ENCODE peak calls at places on chromosome 22, in five cellular contexts. One of them, this sample, is unnamed.

GRCh38 chr22:17057959-17058814 is 26.6 kb upstream of the IL17RA start:
- DNase-seq in dorsolateral prefrontal cortex: peak; percentile 66
- DNase-seq in left ventricle myocardium inferior: no peak
- DNase-seq in hepatocyte: peak; percentile 85
- DNase-seq in upper lobe of right lung: peak; percentile 69
- DNase-seq in this sample: no peak

GRCh38 chr22:19149047-19149883 is 827 bp downstream of the GSC2 start:
- DNase-seq in dorsolateral prefrontal cortex: no peak
- DNase-seq in left ventricle myocardium inferior: no peak
- DNase-seq in hepatocyte: no peak
- DNase-seq in upper lobe of right lung: peak; percentile 61
- DNase-seq in this sample: no peak

GRCh38 chr22:37089451-37089850 is 20.1 kb downstream of the TMPRSS6 start:
- DNase-seq in dorsolateral prefrontal cortex: no peak
- DNase-seq in left ventricle myocardium inferior: no peak
- DNase-seq in hepatocyte: no peak
- DNase-seq in upper lobe of right lung: no peak
- DNase-seq in this sample: no peak

GRCh38 chr22:27984001-27984695 is 65.1 kb upstream of the PITPNB start:
- DNase-seq in dorsolateral prefrontal cortex: no peak
- DNase-seq in left ventricle myocardium inferior: no peak
- DNase-seq in hepatocyte: no peak
- DNase-seq in upper lobe of right lung: no peak
- DNase-seq in this sample: no peak

GRCh38 chr22:25061605-25062377 is 109.3 kb downstream of the KIAA1671 start:
- DNase-seq in dorsolateral prefrontal cortex: no peak
- DNase-seq in left ventricle myocardium inferior: no peak
- DNase-seq in hepatocyte: no peak
- DNase-seq in upper lobe of right lung: no peak
- DNase-seq in this sample: no peak

GRCh38 chr22:41870786-41871185 is 37.9 kb downstream of the SREBF2 start:
- DNase-seq in dorsolateral prefrontal cortex: no peak
- DNase-seq in left ventricle myocardium inferior: no peak
- DNase-seq in hepatocyte: no peak
- DNase-seq in upper lobe of right lung: no peak
- DNase-seq in this sample: no peak

GRCh38 chr22:33076368-33076767 is 18.2 kb upstream of the SYN3 start:
- DNase-seq in dorsolateral prefrontal cortex: no peak
- DNase-seq in left ventricle myocardium inferior: no peak
- DNase-seq in hepatocyte: peak; percentile 48
- DNase-seq in upper lobe of right lung: no peak
- DNase-seq in this sample: no peak

GRCh38 chr22:24146190-24146616 is 35.1 kb upstream of the SUSD2 start:
- DNase-seq in dorsolateral prefrontal cortex: no peak
- DNase-seq in left ventricle myocardium inferior: no peak
- DNase-seq in hepatocyte: peak; percentile 82
- DNase-seq in upper lobe of right lung: peak; percentile 92
- DNase-seq in this sample: no peak

GRCh38 chr22:28802595-28803087 is 2.3 kb upstream of the XBP1 start:
- DNase-seq in dorsolateral prefrontal cortex: no peak
- DNase-seq in left ventricle myocardium inferior: no peak
- DNase-seq in hepatocyte: no peak
- DNase-seq in upper lobe of right lung: no peak
- DNase-seq in this sample: no peak

GRCh38 chr22:27845603-27846100 is 44.1 kb upstream of the MN1 start:
- DNase-seq in dorsolateral prefrontal cortex: no peak
- DNase-seq in left ventricle myocardium inferior: no peak
- DNase-seq in hepatocyte: no peak
- DNase-seq in upper lobe of right lung: no peak
- DNase-seq in this sample: peak; percentile 13

GRCh38 chr22:47337161-47337621 is 574.7 kb downstream of the TBC1D22A start:
- DNase-seq in dorsolateral prefrontal cortex: no peak
- DNase-seq in left ventricle myocardium inferior: no peak
- DNase-seq in hepatocyte: no peak
- DNase-seq in upper lobe of right lung: no peak
- DNase-seq in this sample: no peak

GRCh38 chr22:19679476-19680099 is 34.7 kb upstream of the SEPTIN5 start:
- DNase-seq in dorsolateral prefrontal cortex: no peak
- DNase-seq in left ventricle myocardium inferior: peak; percentile 46
- DNase-seq in hepatocyte: no peak
- DNase-seq in upper lobe of right lung: peak; percentile 82
- DNase-seq in this sample: no peak

GRCh38 chr22:22614065-22614464 is 30.3 kb upstream of the GGTLC2 start:
- DNase-seq in dorsolateral prefrontal cortex: no peak
- DNase-seq in left ventricle myocardium inferior: no peak
- DNase-seq in hepatocyte: no peak
- DNase-seq in upper lobe of right lung: no peak
- DNase-seq in this sample: no peak

GRCh38 chr22:24875862-24876506 is 70.0 kb downstream of the SGSM1 start:
- DNase-seq in dorsolateral prefrontal cortex: no peak
- DNase-seq in left ventricle myocardium inferior: no peak
- DNase-seq in hepatocyte: peak; percentile 63
- DNase-seq in upper lobe of right lung: no peak
- DNase-seq in this sample: no peak

GRCh38 chr22:27302501-27302900 is 499.1 kb downstream of the MN1 start:
- DNase-seq in dorsolateral prefrontal cortex: no peak
- DNase-seq in left ventricle myocardium inferior: no peak
- DNase-seq in hepatocyte: no peak
- DNase-seq in upper lobe of right lung: no peak
- DNase-seq in this sample: no peak

GRCh38 chr22:41910599-41911291 is 4.1 kb downstream of the SHISA8 start:
- DNase-seq in dorsolateral prefrontal cortex: peak; percentile 77
- DNase-seq in left ventricle myocardium inferior: peak; percentile 56
- DNase-seq in hepatocyte: peak; percentile 38
- DNase-seq in upper lobe of right lung: no peak
- DNase-seq in this sample: no peak

GRCh38 chr22:46052331-46052771 is 75.4 kb upstream of the WNT7B start:
- DNase-seq in dorsolateral prefrontal cortex: no peak
- DNase-seq in left ventricle myocardium inferior: peak; percentile 23
- DNase-seq in hepatocyte: no peak
- DNase-seq in upper lobe of right lung: peak; percentile 63
- DNase-seq in this sample: peak; percentile 65

GRCh38 chr22:19058713-19059451 is 63.3 kb downstream of the DGCR2 start:
- DNase-seq in dorsolateral prefrontal cortex: no peak
- DNase-seq in left ventricle myocardium inferior: no peak
- DNase-seq in hepatocyte: no peak
- DNase-seq in upper lobe of right lung: peak; percentile 48
- DNase-seq in this sample: no peak

GRCh38 chr22:23399367-23400285 is 180.5 kb downstream of the IGLL1 start:
- DNase-seq in dorsolateral prefrontal cortex: no peak
- DNase-seq in left ventricle myocardium inferior: no peak
- DNase-seq in hepatocyte: no peak
- DNase-seq in upper lobe of right lung: peak; percentile 64
- DNase-seq in this sample: no peak

GRCh38 chr22:17743661-17744411 is 30.4 kb downstream of the BID start:
- DNase-seq in dorsolateral prefrontal cortex: no peak
- DNase-seq in left ventricle myocardium inferior: no peak
- DNase-seq in hepatocyte: no peak
- DNase-seq in upper lobe of right lung: no peak
- DNase-seq in this sample: no peak

GRCh38 chr22:45887202-45888131 is 89.5 kb downstream of the WNT7B start:
- DNase-seq in dorsolateral prefrontal cortex: no peak
- DNase-seq in left ventricle myocardium inferior: peak; percentile 7
- DNase-seq in hepatocyte: no peak
- DNase-seq in upper lobe of right lung: peak; percentile 83
- DNase-seq in this sample: peak; percentile 27

GRCh38 chr22:19232620-19233019 is 54.1 kb upstream of the SLC25A1 start:
- DNase-seq in dorsolateral prefrontal cortex: no peak
- DNase-seq in left ventricle myocardium inferior: no peak
- DNase-seq in hepatocyte: no peak
- DNase-seq in upper lobe of right lung: no peak
- DNase-seq in this sample: no peak

GRCh38 chr22:32723632-32724031 is 77.9 kb upstream of the TIMP3 start:
- DNase-seq in dorsolateral prefrontal cortex: no peak
- DNase-seq in left ventricle myocardium inferior: peak; percentile 72
- DNase-seq in hepatocyte: peak; percentile 61
- DNase-seq in upper lobe of right lung: peak; percentile 89
- DNase-seq in this sample: peak; percentile 60

GRCh38 chr22:37309221-37310074 is 27.1 kb downstream of the CYTH4 start:
- DNase-seq in dorsolateral prefrontal cortex: no peak
- DNase-seq in left ventricle myocardium inferior: no peak
- DNase-seq in hepatocyte: no peak
- DNase-seq in upper lobe of right lung: peak; percentile 75
- DNase-seq in this sample: no peak

GRCh38 chr22:47307326-47307725 is 544.9 kb downstream of the TBC1D22A start:
- DNase-seq in dorsolateral prefrontal cortex: no peak
- DNase-seq in left ventricle myocardium inferior: no peak
- DNase-seq in hepatocyte: no peak
- DNase-seq in upper lobe of right lung: no peak
- DNase-seq in this sample: no peak

GRCh38 chr22:37314315-37315046 is 32.2 kb downstream of the CYTH4 start:
- DNase-seq in dorsolateral prefrontal cortex: no peak
- DNase-seq in left ventricle myocardium inferior: no peak
- DNase-seq in hepatocyte: no peak
- DNase-seq in upper lobe of right lung: no peak
- DNase-seq in this sample: no peak

GRCh38 chr22:24807284-24807950 is 1.4 kb downstream of the SGSM1 start:
- DNase-seq in dorsolateral prefrontal cortex: no peak
- DNase-seq in left ventricle myocardium inferior: peak; percentile 32
- DNase-seq in hepatocyte: peak; percentile 47
- DNase-seq in upper lobe of right lung: no peak
- DNase-seq in this sample: peak; percentile 90

GRCh38 chr22:37220543-37220968 is 8.3 kb upstream of the SSTR3 start:
- DNase-seq in dorsolateral prefrontal cortex: no peak
- DNase-seq in left ventricle myocardium inferior: no peak
- DNase-seq in hepatocyte: no peak
- DNase-seq in upper lobe of right lung: no peak
- DNase-seq in this sample: no peak

GRCh38 chr22:27726726-27727449 is 74.7 kb downstream of the MN1 start:
- DNase-seq in dorsolateral prefrontal cortex: no peak
- DNase-seq in left ventricle myocardium inferior: peak; percentile 72
- DNase-seq in hepatocyte: peak; percentile 83
- DNase-seq in upper lobe of right lung: peak; percentile 67
- DNase-seq in this sample: peak; percentile 15

GRCh38 chr22:47169801-47170140 is 407.3 kb downstream of the TBC1D22A start:
- DNase-seq in dorsolateral prefrontal cortex: no peak
- DNase-seq in left ventricle myocardium inferior: no peak
- DNase-seq in hepatocyte: no peak
- DNase-seq in upper lobe of right lung: peak; percentile 46
- DNase-seq in this sample: no peak

GRCh38 chr22:25166266-25167056 is 33.2 kb upstream of the CRYBB3 start:
- DNase-seq in dorsolateral prefrontal cortex: no peak
- DNase-seq in left ventricle myocardium inferior: no peak
- DNase-seq in hepatocyte: no peak
- DNase-seq in upper lobe of right lung: no peak
- DNase-seq in this sample: no peak

GRCh38 chr22:37777122-37777687 is 30.5 kb upstream of the GCAT start:
- DNase-seq in dorsolateral prefrontal cortex: no peak
- DNase-seq in left ventricle myocardium inferior: no peak
- DNase-seq in hepatocyte: peak; percentile 62
- DNase-seq in upper lobe of right lung: peak; percentile 75
- DNase-seq in this sample: no peak

GRCh38 chr22:47213571-47214230 is 451.3 kb downstream of the TBC1D22A start:
- DNase-seq in dorsolateral prefrontal cortex: no peak
- DNase-seq in left ventricle myocardium inferior: no peak
- DNase-seq in hepatocyte: no peak
- DNase-seq in upper lobe of right lung: no peak
- DNase-seq in this sample: no peak

GRCh38 chr22:49702068-49702397 is 125.6 kb downstream of the BRD1 start:
- DNase-seq in dorsolateral prefrontal cortex: no peak
- DNase-seq in left ventricle myocardium inferior: no peak
- DNase-seq in hepatocyte: no peak
- DNase-seq in upper lobe of right lung: no peak
- DNase-seq in this sample: peak; percentile 8
- TF ChIP-seq CTCF in dorsolateral prefrontal cortex: no peak
- TF ChIP-seq CTCF in left ventricle myocardium inferior: no peak
- TF ChIP-seq CTCF in hepatocyte: no peak
- TF ChIP-seq CTCF in upper lobe of right lung: no peak
- TF ChIP-seq CTCF in this sample: no peak

DNA sequence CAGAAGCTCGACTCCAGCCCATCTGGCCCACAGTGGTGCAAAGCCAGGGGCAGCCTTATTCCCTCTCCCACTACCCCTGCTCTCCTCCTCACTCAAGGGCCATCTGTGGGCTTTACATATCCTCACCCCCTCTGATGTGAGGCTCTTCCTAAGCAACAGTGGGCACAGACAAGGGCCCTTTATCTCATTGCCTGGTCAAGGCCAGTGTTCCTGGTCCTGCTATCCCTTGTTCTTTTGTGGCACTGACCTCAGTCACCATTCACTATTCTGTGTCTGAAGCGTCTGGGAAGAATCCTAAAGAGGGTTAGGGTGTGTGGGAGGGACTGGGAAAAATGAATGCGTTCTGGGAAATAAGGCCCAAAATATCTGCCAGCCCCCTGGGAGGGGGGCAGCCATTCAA is 7.3 kb downstream of the DNAL4 start:
- DNase-seq in dorsolateral prefrontal cortex: no peak
- DNase-seq in left ventricle myocardium inferior: no peak
- DNase-seq in hepatocyte: no peak
- DNase-seq in upper lobe of right lung: no peak
- DNase-seq in this sample: no peak
- H3K27ac ChIP-seq in dorsolateral prefrontal cortex: peak overlapping the region; percentile 61
- H3K27ac ChIP-seq in left ventricle myocardium inferior: peak overlapping the region; percentile 93
- H3K27ac ChIP-seq in hepatocyte: no peak overlapping the region
- H3K27ac ChIP-seq in upper lobe of right lung: no peak overlapping the region
- H3K27ac ChIP-seq in this sample: peak overlapping the region; percentile 87

DNA sequence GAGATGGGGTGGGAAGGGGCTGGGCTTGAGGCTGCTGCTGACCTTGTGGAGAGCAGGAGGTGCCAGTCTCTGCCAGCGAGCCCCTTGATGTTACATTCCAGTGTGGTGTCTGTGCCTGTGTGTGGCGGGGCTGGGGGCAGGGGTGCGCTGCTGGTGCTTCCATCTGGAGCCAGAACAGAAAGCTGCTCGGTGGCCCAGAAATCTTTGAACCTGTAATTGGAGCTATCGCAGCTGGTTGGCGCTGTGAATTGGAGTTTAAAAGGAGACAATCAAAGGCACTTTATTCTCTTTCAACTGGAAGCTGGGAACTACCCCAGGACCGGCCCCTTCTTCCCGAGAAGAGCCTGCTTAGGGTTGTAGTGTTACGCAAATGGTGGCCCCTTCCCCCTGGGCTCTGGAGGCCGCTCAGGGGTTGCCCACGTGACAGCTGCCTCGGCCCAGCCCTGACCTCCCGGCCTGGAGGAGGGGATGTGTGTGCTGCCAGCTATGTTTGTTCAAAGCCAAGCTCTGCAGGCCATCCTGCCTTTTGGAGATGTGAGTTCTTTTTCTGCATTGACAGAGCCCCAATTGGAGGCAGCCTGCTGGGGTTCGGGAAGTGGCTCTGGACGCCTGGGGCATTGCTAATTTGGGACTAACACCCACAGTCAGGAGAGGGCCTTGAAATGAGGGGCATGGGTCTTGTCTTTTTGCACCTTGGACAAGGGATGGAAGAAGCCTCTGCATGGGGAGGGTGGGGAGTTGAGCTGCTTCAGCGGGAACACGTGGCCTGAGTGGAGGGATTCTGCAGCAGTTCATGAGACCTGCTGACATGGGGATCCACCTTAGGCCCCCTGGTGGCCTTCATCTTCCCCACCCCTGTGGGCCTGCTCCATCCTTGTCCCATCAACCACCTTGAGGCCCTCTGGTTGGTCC is 14.0 kb upstream of the ARSA start:
- DNase-seq in dorsolateral prefrontal cortex: no peak
- DNase-seq in left ventricle myocardium inferior: no peak
- DNase-seq in hepatocyte: peak; percentile 71
- DNase-seq in upper lobe of right lung: peak; percentile 71
- DNase-seq in this sample: no peak
- TF ChIP-seq CTCF in dorsolateral prefrontal cortex: peak; percentile 63
- TF ChIP-seq CTCF in left ventricle myocardium inferior: peak; percentile 57
- TF ChIP-seq CTCF in hepatocyte: peak; percentile 54
- TF ChIP-seq CTCF in upper lobe of right lung: peak; percentile 40
- TF ChIP-seq CTCF in this sample: no peak

GRCh38 chr22:31119026-31119717 is 3.6 kb upstream of the INPP5J start:
- DNase-seq in dorsolateral prefrontal cortex: no peak
- DNase-seq in left ventricle myocardium inferior: peak; percentile 58
- DNase-seq in hepatocyte: no peak
- DNase-seq in upper lobe of right lung: no peak
- DNase-seq in this sample: no peak
- H3K27ac ChIP-seq in dorsolateral prefrontal cortex: no peak overlapping the region
- H3K27ac ChIP-seq in left ventricle myocardium inferior: peak overlapping the region; percentile 93
- H3K27ac ChIP-seq in hepatocyte: no peak overlapping the region
- H3K27ac ChIP-seq in upper lobe of right lung: no peak overlapping the region
- H3K27ac ChIP-seq in this sample: no peak overlapping the region

This sample was measured in ascending aorta.